ENCODE peak calls at places on chromosomes 5 and 9, in four cellular contexts. D, E, B and V are unnamed samples. For H3K9me1, the result is how much of the 10 kb centered on the place peaks cover.

GRCh38 chr9:130874783-130875182 is 21.8 kb downstream of the QRFP start:
- DNase-seq in E (no peak), B (no peak), D (no peak), V (no peak)

GRCh38 chr5:135584918-135585317 is 6.1 kb upstream of the CXCL14 start:
- DNase-seq in D (no peak), E (no peak), B (no peak), V (no peak)

GRCh38 chr5:75330404-75330803 is 6.6 kb upstream of the HMGCR start:
- DNase-seq in B (no peak), E (no peak), D (no peak), V (no peak)

GRCh38 chr5:150114773-150115408 is 28.5 kb upstream of the CSF1R start:
- DNase-seq in E (no peak), D (no peak), B (no peak), V (no peak)

GRCh38 chr5:165258188-165258855 is 1752.9 kb downstream of the MAT2B start:
- DNase-seq in D (no peak), E (no peak), B (no peak), V (no peak)

GRCh38 chr5:132205385-132206125 is 22.1 kb downstream of the P4HA2 start:
- DNase-seq in D (no peak), B (no peak), E (peak), V (peak)

GRCh38 chr5:75192804-75193203 is 43.9 kb downstream of the ANKRD31 start:
- DNase-seq in B (no peak), D (no peak), E (no peak), V (no peak)

GRCh38 chr5:111748304-111748763 is 8.7 kb downstream of the NREP start:
- DNase-seq in B (no peak), D (no peak), E (peak), V (peak)

GRCh38 chr5:81789033-81789432 is 38.1 kb upstream of the SSBP2 start:
- DNase-seq in B (peak), D (peak), E (peak), V (peak)

GRCh38 chr5:1537166-1538154 is 13.7 kb upstream of the LPCAT1 start:
- DNase-seq in E (no peak), B (no peak), D (no peak), V (no peak)

GRCh38 chr5:15932066-15932465 is 247.5 kb downstream of the MARCHF11 start:
- DNase-seq in B (no peak), D (no peak), E (no peak), V (no peak)

GRCh38 chr9:73370053-73370452 is 218.4 kb downstream of the ANXA1 start:
- DNase-seq in E (no peak), D (peak), B (peak), V (no peak)

GRCh38 chr9:114677418-114677817 is 4.6 kb downstream of the TEX48 start:
- DNase-seq in D (peak), B (peak), E (peak), V (peak)

GRCh38 chr9:89579741-89580395 is 24.9 kb upstream of the GADD45G start:
- DNase-seq in B (no peak), D (no peak), E (no peak), V (no peak)

GRCh38 chr5:89081360-89081759 is 198.4 kb upstream of the MEF2C start:
- DNase-seq in D (no peak), E (no peak), B (no peak), V (no peak)

GRCh38 chr9:84874583-84874982 is 205.1 kb downstream of the NTRK2 start:
- DNase-seq in B (no peak), D (no peak), E (peak), V (no peak)

GRCh38 chr5:147949711-147950573 is 43.6 kb upstream of the C5orf46 start:
- DNase-seq in B (peak), E (peak), D (no peak), V (peak)

GRCh38 chr9:127761491-127761904 is 17.0 kb downstream of the SH2D3C start:
- DNase-seq in B (no peak), E (no peak), D (no peak), V (no peak)
- H3K9me1 ChIP-seq in B (under half), E (under half), D (under half), V (under half)

DNA sequence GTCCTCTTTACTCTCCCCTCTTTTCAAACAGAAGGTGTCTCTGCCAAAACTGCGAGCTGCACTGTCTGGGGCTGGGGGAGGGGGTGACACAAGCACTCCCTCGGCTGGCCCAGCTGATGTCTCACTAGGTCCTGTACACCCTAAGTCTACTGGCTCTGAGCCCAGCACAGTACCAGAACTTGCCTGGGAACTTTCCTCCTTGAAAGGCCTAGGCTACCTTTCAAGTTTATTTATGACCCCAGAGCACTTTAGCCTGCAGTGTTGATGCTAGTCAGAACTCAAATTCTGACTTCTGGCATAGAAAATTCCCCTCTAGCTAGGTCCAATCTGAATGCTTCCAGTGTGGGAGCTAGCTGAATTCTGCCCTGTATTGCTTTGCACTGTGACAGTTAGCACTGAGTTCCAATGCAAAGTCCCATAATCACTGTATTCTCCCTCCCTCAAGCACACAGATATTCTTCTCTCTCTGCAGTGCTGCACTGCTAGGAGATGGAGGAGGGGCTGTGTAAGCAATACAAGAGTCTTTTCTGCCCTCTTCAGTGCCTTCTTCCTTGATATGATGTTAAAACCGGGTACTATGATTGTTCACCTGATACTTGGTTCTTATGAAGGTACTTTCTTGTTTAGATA is 10.5 kb downstream of the LURAP1L start:
- DNase-seq in B (no peak), D (no peak), E (no peak), V (peak)
- H3K4me2 ChIP-seq in B (no peak), D (peak), E (no peak), V (peak)

GRCh38 chr5:125073090-125073489 is 326.7 kb upstream of the ZNF608 start:
- DNase-seq in E (no peak), D (no peak), B (no peak), V (no peak)
- TF ChIP-seq CTCF in E (no peak), D (no peak), B (no peak), V (no peak)

DNA sequence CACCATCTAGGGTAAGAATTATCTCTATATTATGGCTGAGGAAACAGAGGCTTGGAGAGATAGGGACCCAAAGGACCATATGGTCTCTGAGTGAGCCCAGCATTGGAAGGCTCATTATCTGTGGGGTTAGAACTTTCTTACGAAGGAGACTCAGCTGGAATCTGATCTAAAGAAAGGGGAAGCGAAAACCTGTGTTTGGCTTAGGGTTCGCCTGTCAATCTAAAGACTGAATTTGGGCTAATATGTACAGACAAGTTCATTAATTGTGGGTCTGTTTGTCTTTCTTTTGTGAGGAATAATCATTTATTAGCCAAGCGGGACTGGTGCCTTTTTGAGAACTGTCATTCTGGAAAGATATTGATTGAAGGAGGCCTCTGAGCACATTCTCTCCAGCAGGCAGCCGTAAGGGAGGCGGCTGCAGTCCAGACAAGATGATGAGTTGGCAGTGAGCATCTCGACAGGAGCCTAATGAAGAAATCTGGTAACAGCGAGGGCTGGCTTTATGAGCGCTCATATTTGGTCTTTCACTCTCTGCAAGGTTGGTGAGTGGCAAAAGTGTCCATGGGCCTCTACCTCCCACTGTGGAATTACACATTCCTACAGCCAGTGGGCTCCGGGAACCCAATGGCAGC is 104.2 kb upstream of the GPR151 start:
- DNase-seq in D (no peak), B (no peak), E (no peak), V (no peak)
- H3K9me1 ChIP-seq in D (under half), B (under half), E (under half), V (under half)

GRCh38 chr5:10393491-10393890 is 40.0 kb downstream of the MARCHF6 start:
- DNase-seq in D (no peak), E (no peak), B (no peak), V (peak)
- H3K4me2 ChIP-seq in D (no peak), E (no peak), B (no peak), V (no peak)